ENCODE peak calls at places on chromosomes 6 and 20, in nine cellular contexts. One of them, this sample, is unnamed.

GRCh38 chr20:59120491-59120890 is 43.1 kb upstream of the ZNF831 start:
- DNase-seq in NCI-H1092: no peak
- DNase-seq in ecto neural progenitor cell: no peak
- DNase-seq in fibroblast of mammary gland: no peak
- DNase-seq in left ventricle myocardium inferior: no peak
- DNase-seq in activated naive CD4-positive, alpha-beta T cell treated with anti-CD3 and anti-CD28 coated beads for 36 hours: peak; percentile 59
- DNase-seq in choroid plexus epithelial cell: no peak
- DNase-seq in psoas muscle: no peak
- DNase-seq in lung: no peak
- DNase-seq in this sample: no peak

GRCh38 chr6:16770701-16771569 is 9.7 kb upstream of the ATXN1 start:
- DNase-seq in psoas muscle: peak; percentile 90
- DNase-seq in NCI-H1092: no peak
- DNase-seq in fibroblast of mammary gland: peak; percentile 90
- DNase-seq in left ventricle myocardium inferior: peak; percentile 80
- DNase-seq in activated naive CD4-positive, alpha-beta T cell treated with anti-CD3 and anti-CD28 coated beads for 36 hours: peak; percentile 82
- DNase-seq in lung: peak; percentile 77
- DNase-seq in ecto neural progenitor cell: peak; percentile 81
- DNase-seq in choroid plexus epithelial cell: peak; percentile 90
- DNase-seq in this sample: peak; percentile 40

GRCh38 chr20:50366270-50367103 is 143.7 kb upstream of the PTPN1 start:
- DNase-seq in fibroblast of mammary gland: peak; percentile 70
- DNase-seq in left ventricle myocardium inferior: no peak
- DNase-seq in lung: peak; percentile 80
- DNase-seq in NCI-H1092: peak; percentile 91
- DNase-seq in activated naive CD4-positive, alpha-beta T cell treated with anti-CD3 and anti-CD28 coated beads for 36 hours: peak; percentile 51
- DNase-seq in ecto neural progenitor cell: no peak
- DNase-seq in psoas muscle: no peak
- DNase-seq in choroid plexus epithelial cell: peak; percentile 84
- DNase-seq in this sample: no peak

GRCh38 chr20:60095456-60095855 is 137.2 kb downstream of the CDH26 start:
- DNase-seq in psoas muscle: no peak
- DNase-seq in fibroblast of mammary gland: peak; percentile 59
- DNase-seq in choroid plexus epithelial cell: peak; percentile 22
- DNase-seq in NCI-H1092: peak; percentile 94
- DNase-seq in activated naive CD4-positive, alpha-beta T cell treated with anti-CD3 and anti-CD28 coated beads for 36 hours: no peak
- DNase-seq in ecto neural progenitor cell: no peak
- DNase-seq in lung: no peak
- DNase-seq in left ventricle myocardium inferior: no peak
- DNase-seq in this sample: no peak

GRCh38 chr20:25017257-25017803 is 24.8 kb upstream of the APMAP start:
- DNase-seq in left ventricle myocardium inferior: no peak
- DNase-seq in choroid plexus epithelial cell: no peak
- DNase-seq in ecto neural progenitor cell: no peak
- DNase-seq in NCI-H1092: no peak
- DNase-seq in psoas muscle: no peak
- DNase-seq in lung: peak; percentile 84
- DNase-seq in fibroblast of mammary gland: no peak
- DNase-seq in activated naive CD4-positive, alpha-beta T cell treated with anti-CD3 and anti-CD28 coated beads for 36 hours: no peak
- DNase-seq in this sample: no peak

GRCh38 chr6:166173292-166173951 is 5.8 kb upstream of the TBXT start:
- DNase-seq in lung: peak; percentile 56
- DNase-seq in fibroblast of mammary gland: peak; percentile 7
- DNase-seq in ecto neural progenitor cell: no peak
- DNase-seq in activated naive CD4-positive, alpha-beta T cell treated with anti-CD3 and anti-CD28 coated beads for 36 hours: no peak
- DNase-seq in choroid plexus epithelial cell: peak; percentile 7
- DNase-seq in psoas muscle: no peak
- DNase-seq in left ventricle myocardium inferior: no peak
- DNase-seq in NCI-H1092: peak; percentile 62
- DNase-seq in this sample: no peak

GRCh38 chr20:59004763-59005522 is 2.1 kb downstream of the CTSZ start:
- DNase-seq in fibroblast of mammary gland: no peak
- DNase-seq in left ventricle myocardium inferior: peak; percentile 61
- DNase-seq in NCI-H1092: no peak
- DNase-seq in psoas muscle: peak; percentile 73
- DNase-seq in ecto neural progenitor cell: no peak
- DNase-seq in lung: peak; percentile 73
- DNase-seq in activated naive CD4-positive, alpha-beta T cell treated with anti-CD3 and anti-CD28 coated beads for 36 hours: peak; percentile 68
- DNase-seq in choroid plexus epithelial cell: no peak
- DNase-seq in this sample: no peak

GRCh38 chr6:39937686-39938333 is 3.5 kb upstream of the MOCS1 start:
- DNase-seq in psoas muscle: no peak
- DNase-seq in left ventricle myocardium inferior: no peak
- DNase-seq in choroid plexus epithelial cell: no peak
- DNase-seq in fibroblast of mammary gland: no peak
- DNase-seq in NCI-H1092: no peak
- DNase-seq in ecto neural progenitor cell: no peak
- DNase-seq in activated naive CD4-positive, alpha-beta T cell treated with anti-CD3 and anti-CD28 coated beads for 36 hours: no peak
- DNase-seq in lung: no peak
- DNase-seq in this sample: no peak

GRCh38 chr6:100880149-100880900 is 804 bp downstream of the ASCC3 start:
- DNase-seq in lung: no peak
- DNase-seq in fibroblast of mammary gland: peak; percentile 41
- DNase-seq in psoas muscle: no peak
- DNase-seq in left ventricle myocardium inferior: no peak
- DNase-seq in choroid plexus epithelial cell: peak; percentile 34
- DNase-seq in ecto neural progenitor cell: no peak
- DNase-seq in NCI-H1092: no peak
- DNase-seq in activated naive CD4-positive, alpha-beta T cell treated with anti-CD3 and anti-CD28 coated beads for 36 hours: peak; percentile 32
- DNase-seq in this sample: no peak

GRCh38 chr20:63979221-63979548 is 257 bp downstream of the SAMD10 start:
- DNase-seq in left ventricle myocardium inferior: no peak
- DNase-seq in activated naive CD4-positive, alpha-beta T cell treated with anti-CD3 and anti-CD28 coated beads for 36 hours: no peak
- DNase-seq in lung: no peak
- DNase-seq in fibroblast of mammary gland: no peak
- DNase-seq in ecto neural progenitor cell: peak; percentile 60
- DNase-seq in NCI-H1092: no peak
- DNase-seq in psoas muscle: no peak
- DNase-seq in choroid plexus epithelial cell: no peak
- DNase-seq in this sample: no peak

GRCh38 chr6:130138116-130138908 is 84.4 kb downstream of the SAMD3 start:
- DNase-seq in activated naive CD4-positive, alpha-beta T cell treated with anti-CD3 and anti-CD28 coated beads for 36 hours: peak; percentile 27
- DNase-seq in choroid plexus epithelial cell: no peak
- DNase-seq in ecto neural progenitor cell: no peak
- DNase-seq in left ventricle myocardium inferior: no peak
- DNase-seq in psoas muscle: no peak
- DNase-seq in NCI-H1092: no peak
- DNase-seq in lung: no peak
- DNase-seq in fibroblast of mammary gland: no peak
- DNase-seq in this sample: no peak

GRCh38 chr6:100456178-100456880 is 8.4 kb downstream of the SIM1 start:
- DNase-seq in left ventricle myocardium inferior: no peak
- DNase-seq in choroid plexus epithelial cell: no peak
- DNase-seq in activated naive CD4-positive, alpha-beta T cell treated with anti-CD3 and anti-CD28 coated beads for 36 hours: no peak
- DNase-seq in NCI-H1092: no peak
- DNase-seq in psoas muscle: no peak
- DNase-seq in lung: no peak
- DNase-seq in ecto neural progenitor cell: no peak
- DNase-seq in fibroblast of mammary gland: no peak
- DNase-seq in this sample: no peak

GRCh38 chr6:150334790-150335783 is 33.7 kb upstream of the IYD start:
- DNase-seq in choroid plexus epithelial cell: peak; percentile 92
- DNase-seq in left ventricle myocardium inferior: no peak
- DNase-seq in lung: peak; percentile 53
- DNase-seq in NCI-H1092: no peak
- DNase-seq in fibroblast of mammary gland: peak; percentile 85
- DNase-seq in activated naive CD4-positive, alpha-beta T cell treated with anti-CD3 and anti-CD28 coated beads for 36 hours: peak; percentile 64
- DNase-seq in ecto neural progenitor cell: no peak
- DNase-seq in psoas muscle: no peak
- DNase-seq in this sample: peak; percentile 56

GRCh38 chr6:106147476-106147875 is 61.3 kb downstream of the PRDM1 start:
- DNase-seq in left ventricle myocardium inferior: no peak
- DNase-seq in psoas muscle: no peak
- DNase-seq in NCI-H1092: no peak
- DNase-seq in ecto neural progenitor cell: no peak
- DNase-seq in fibroblast of mammary gland: no peak
- DNase-seq in choroid plexus epithelial cell: no peak
- DNase-seq in lung: no peak
- DNase-seq in activated naive CD4-positive, alpha-beta T cell treated with anti-CD3 and anti-CD28 coated beads for 36 hours: no peak
- DNase-seq in this sample: no peak

GRCh38 chr20:63246490-63247284 is 7.6 kb downstream of the NKAIN4 start:
- DNase-seq in psoas muscle: no peak
- DNase-seq in lung: no peak
- DNase-seq in NCI-H1092: no peak
- DNase-seq in choroid plexus epithelial cell: no peak
- DNase-seq in ecto neural progenitor cell: no peak
- DNase-seq in fibroblast of mammary gland: no peak
- DNase-seq in activated naive CD4-positive, alpha-beta T cell treated with anti-CD3 and anti-CD28 coated beads for 36 hours: no peak
- DNase-seq in left ventricle myocardium inferior: no peak
- DNase-seq in this sample: no peak

GRCh38 chr6:14876778-14877613 is 368.9 kb upstream of the JARID2 start:
- DNase-seq in left ventricle myocardium inferior: no peak
- DNase-seq in fibroblast of mammary gland: peak; percentile 80
- DNase-seq in choroid plexus epithelial cell: peak; percentile 91
- DNase-seq in activated naive CD4-positive, alpha-beta T cell treated with anti-CD3 and anti-CD28 coated beads for 36 hours: peak; percentile 64
- DNase-seq in psoas muscle: no peak
- DNase-seq in NCI-H1092: no peak
- DNase-seq in ecto neural progenitor cell: no peak
- DNase-seq in lung: no peak
- DNase-seq in this sample: no peak

GRCh38 chr6:131205891-131206290 is 70.6 kb downstream of the AKAP7 start:
- DNase-seq in ecto neural progenitor cell: no peak
- DNase-seq in choroid plexus epithelial cell: peak; percentile 39
- DNase-seq in lung: no peak
- DNase-seq in fibroblast of mammary gland: no peak
- DNase-seq in left ventricle myocardium inferior: no peak
- DNase-seq in psoas muscle: no peak
- DNase-seq in activated naive CD4-positive, alpha-beta T cell treated with anti-CD3 and anti-CD28 coated beads for 36 hours: no peak
- DNase-seq in NCI-H1092: no peak
- DNase-seq in this sample: no peak

GRCh38 chr20:37417146-37417856 is 71.4 kb downstream of the SRC start:
- DNase-seq in lung: no peak
- DNase-seq in left ventricle myocardium inferior: no peak
- DNase-seq in psoas muscle: no peak
- DNase-seq in choroid plexus epithelial cell: no peak
- DNase-seq in activated naive CD4-positive, alpha-beta T cell treated with anti-CD3 and anti-CD28 coated beads for 36 hours: no peak
- DNase-seq in fibroblast of mammary gland: no peak
- DNase-seq in NCI-H1092: no peak
- DNase-seq in ecto neural progenitor cell: no peak
- DNase-seq in this sample: no peak

GRCh38 chr20:34516038-34516873 is at the start of gene DYNLRB1:
- DNase-seq in psoas muscle: peak; percentile 99
- DNase-seq in left ventricle myocardium inferior: peak; percentile 97
- DNase-seq in choroid plexus epithelial cell: peak; percentile 97
- DNase-seq in lung: peak; percentile 97
- DNase-seq in activated naive CD4-positive, alpha-beta T cell treated with anti-CD3 and anti-CD28 coated beads for 36 hours: peak; percentile 96
- DNase-seq in fibroblast of mammary gland: peak; percentile 95
- DNase-seq in ecto neural progenitor cell: peak; percentile 98
- DNase-seq in NCI-H1092: peak; percentile 98
- DNase-seq in this sample: peak; percentile 99

GRCh38 chr6:113596907-113597583 is 260.1 kb upstream of the MARCKS start:
- DNase-seq in left ventricle myocardium inferior: no peak
- DNase-seq in psoas muscle: no peak
- DNase-seq in activated naive CD4-positive, alpha-beta T cell treated with anti-CD3 and anti-CD28 coated beads for 36 hours: no peak
- DNase-seq in lung: no peak
- DNase-seq in NCI-H1092: peak; percentile 38
- DNase-seq in fibroblast of mammary gland: peak; percentile 82
- DNase-seq in choroid plexus epithelial cell: peak; percentile 88
- DNase-seq in ecto neural progenitor cell: no peak
- DNase-seq in this sample: no peak

GRCh38 chr6:137323860-137324259 is 104.7 kb upstream of the IFNGR1 start:
- DNase-seq in ecto neural progenitor cell: no peak
- DNase-seq in left ventricle myocardium inferior: no peak
- DNase-seq in psoas muscle: no peak
- DNase-seq in choroid plexus epithelial cell: no peak
- DNase-seq in fibroblast of mammary gland: no peak
- DNase-seq in NCI-H1092: no peak
- DNase-seq in lung: no peak
- DNase-seq in activated naive CD4-positive, alpha-beta T cell treated with anti-CD3 and anti-CD28 coated beads for 36 hours: no peak
- DNase-seq in this sample: no peak

GRCh38 chr6:4351857-4352669 is 216.7 kb upstream of the ECI2 start:
- DNase-seq in activated naive CD4-positive, alpha-beta T cell treated with anti-CD3 and anti-CD28 coated beads for 36 hours: no peak
- DNase-seq in left ventricle myocardium inferior: peak; percentile 74
- DNase-seq in lung: peak; percentile 50
- DNase-seq in choroid plexus epithelial cell: peak; percentile 91
- DNase-seq in NCI-H1092: no peak
- DNase-seq in psoas muscle: peak; percentile 91
- DNase-seq in fibroblast of mammary gland: peak; percentile 94
- DNase-seq in ecto neural progenitor cell: no peak
- DNase-seq in this sample: no peak

GRCh38 chr6:108518714-108519576 is 41.8 kb upstream of the FOXO3 start:
- DNase-seq in left ventricle myocardium inferior: no peak
- DNase-seq in psoas muscle: no peak
- DNase-seq in lung: no peak
- DNase-seq in activated naive CD4-positive, alpha-beta T cell treated with anti-CD3 and anti-CD28 coated beads for 36 hours: peak; percentile 20
- DNase-seq in NCI-H1092: no peak
- DNase-seq in fibroblast of mammary gland: peak; percentile 42
- DNase-seq in choroid plexus epithelial cell: peak; percentile 51
- DNase-seq in ecto neural progenitor cell: no peak
- DNase-seq in this sample: no peak

GRCh38 chr6:166366921-166367320 is 15.8 kb downstream of the MPC1 start:
- DNase-seq in activated naive CD4-positive, alpha-beta T cell treated with anti-CD3 and anti-CD28 coated beads for 36 hours: no peak
- DNase-seq in choroid plexus epithelial cell: no peak
- DNase-seq in ecto neural progenitor cell: no peak
- DNase-seq in lung: no peak
- DNase-seq in NCI-H1092: no peak
- DNase-seq in fibroblast of mammary gland: no peak
- DNase-seq in left ventricle myocardium inferior: no peak
- DNase-seq in psoas muscle: no peak
- DNase-seq in this sample: no peak

GRCh38 chr20:63698739-63699465 is 2.5 kb downstream of the TNFRSF6B start:
- DNase-seq in left ventricle myocardium inferior: no peak
- DNase-seq in fibroblast of mammary gland: peak; percentile 91
- DNase-seq in NCI-H1092: no peak
- DNase-seq in choroid plexus epithelial cell: peak; percentile 91
- DNase-seq in lung: no peak
- DNase-seq in psoas muscle: peak; percentile 83
- DNase-seq in activated naive CD4-positive, alpha-beta T cell treated with anti-CD3 and anti-CD28 coated beads for 36 hours: peak; percentile 84
- DNase-seq in ecto neural progenitor cell: no peak
- DNase-seq in this sample: no peak

GRCh38 chr20:61387204-61387958 is 135.3 kb downstream of the CDH4 start:
- DNase-seq in lung: peak; percentile 35
- DNase-seq in choroid plexus epithelial cell: peak; percentile 63
- DNase-seq in ecto neural progenitor cell: peak; percentile 69
- DNase-seq in fibroblast of mammary gland: peak; percentile 67
- DNase-seq in left ventricle myocardium inferior: no peak
- DNase-seq in NCI-H1092: no peak
- DNase-seq in psoas muscle: no peak
- DNase-seq in activated naive CD4-positive, alpha-beta T cell treated with anti-CD3 and anti-CD28 coated beads for 36 hours: peak; percentile 20
- DNase-seq in this sample: no peak

GRCh38 chr20:4455301-4455701 is 266.4 kb upstream of the PRND start:
- DNase-seq in choroid plexus epithelial cell: no peak
- DNase-seq in lung: peak; percentile 25
- DNase-seq in psoas muscle: no peak
- DNase-seq in ecto neural progenitor cell: no peak
- DNase-seq in fibroblast of mammary gland: no peak
- DNase-seq in NCI-H1092: no peak
- DNase-seq in activated naive CD4-positive, alpha-beta T cell treated with anti-CD3 and anti-CD28 coated beads for 36 hours: no peak
- DNase-seq in left ventricle myocardium inferior: no peak
- DNase-seq in this sample: no peak

GRCh38 chr6:136921936-136922679 is at the start of gene SLC35D3:
- DNase-seq in NCI-H1092: peak; percentile 6
- DNase-seq in lung: no peak
- DNase-seq in choroid plexus epithelial cell: no peak
- DNase-seq in psoas muscle: peak; percentile 60
- DNase-seq in ecto neural progenitor cell: peak; percentile 67
- DNase-seq in activated naive CD4-positive, alpha-beta T cell treated with anti-CD3 and anti-CD28 coated beads for 36 hours: peak; percentile 30
- DNase-seq in left ventricle myocardium inferior: no peak
- DNase-seq in fibroblast of mammary gland: no peak
- DNase-seq in this sample: peak; percentile 24

GRCh38 chr6:75762063-75762462 is 13.0 kb downstream of the MYO6 start:
- DNase-seq in ecto neural progenitor cell: no peak
- DNase-seq in choroid plexus epithelial cell: no peak
- DNase-seq in left ventricle myocardium inferior: no peak
- DNase-seq in fibroblast of mammary gland: no peak
- DNase-seq in NCI-H1092: no peak
- DNase-seq in psoas muscle: no peak
- DNase-seq in lung: no peak
- DNase-seq in activated naive CD4-positive, alpha-beta T cell treated with anti-CD3 and anti-CD28 coated beads for 36 hours: no peak
- DNase-seq in this sample: no peak

GRCh38 chr20:48307277-48307676 is 520.5 kb downstream of the PREX1 start:
- DNase-seq in choroid plexus epithelial cell: no peak
- DNase-seq in left ventricle myocardium inferior: no peak
- DNase-seq in fibroblast of mammary gland: no peak
- DNase-seq in NCI-H1092: no peak
- DNase-seq in activated naive CD4-positive, alpha-beta T cell treated with anti-CD3 and anti-CD28 coated beads for 36 hours: no peak
- DNase-seq in ecto neural progenitor cell: no peak
- DNase-seq in lung: no peak
- DNase-seq in psoas muscle: no peak
- DNase-seq in this sample: no peak

GRCh38 chr6:3499603-3500002 is 42.8 kb upstream of the SLC22A23 start:
- DNase-seq in fibroblast of mammary gland: no peak
- DNase-seq in NCI-H1092: no peak
- DNase-seq in lung: no peak
- DNase-seq in choroid plexus epithelial cell: no peak
- DNase-seq in psoas muscle: no peak
- DNase-seq in activated naive CD4-positive, alpha-beta T cell treated with anti-CD3 and anti-CD28 coated beads for 36 hours: no peak
- DNase-seq in left ventricle myocardium inferior: no peak
- DNase-seq in ecto neural progenitor cell: no peak
- DNase-seq in this sample: no peak